ENCODE peak calls at places on chromosomes 11 and 22, in four cellular contexts. E is HuH-7; O is stimulated activated CD4-positive, alpha-beta T cell treated with anti-CD3 and anti-CD28 coated beads, Interleukin-1b, Interleukin-23, amount 100 ng/mL, for 4 hours; L is HS-5. T is an unnamed sample.

GRCh38 chr11:100776212-100776896 is 89.3 kb downstream of the ARHGAP42 start:
- DNase-seq in E (peak), O (no peak), L (peak), T (peak)

GRCh38 chr22:37546436-37547248 is 13.6 kb upstream of the CDC42EP1 start:
- DNase-seq in E (no peak), O (no peak), L (no peak), T (no peak)

GRCh38 chr11:60871378-60872061 is 4.2 kb downstream of the ZP1 start:
- DNase-seq in E (no peak), O (no peak), L (no peak), T (no peak)

GRCh38 chr11:71129624-71130023 is 122.8 kb downstream of the SHANK2 start:
- DNase-seq in E (no peak), O (no peak), L (no peak), T (no peak)

GRCh38 chr11:107576497-107577086 is 11.1 kb upstream of the ALKBH8 start:
- DNase-seq in E (no peak), O (peak), L (no peak), T (no peak)

GRCh38 chr11:64148917-64149617 is 16.8 kb downstream of the MACROD1 start:
- DNase-seq in E (no peak), O (no peak), L (no peak), T (no peak)

GRCh38 chr11:46222485-46223251 is 54.8 kb upstream of the CREB3L1 start:
- DNase-seq in E (no peak), O (no peak), L (no peak), T (no peak)

GRCh38 chr22:36823177-36823839 is 6.5 kb upstream of the PVALB start:
- DNase-seq in E (no peak), O (no peak), L (no peak), T (no peak)

GRCh38 chr11:10925149-10925926 is 67.5 kb upstream of the ZBED5 start:
- DNase-seq in E (no peak), O (no peak), L (no peak), T (peak)

GRCh38 chr11:86218125-86219081 is 26.1 kb upstream of the EED start:
- DNase-seq in E (peak), O (peak), L (peak), T (peak)

GRCh38 chr11:128552783-128553661 is 34.3 kb downstream of the ETS1 start:
- DNase-seq in E (no peak), O (no peak), L (no peak), T (no peak)

GRCh38 chr11:61834278-61835004 is 6.3 kb downstream of the FADS2 start:
- DNase-seq in E (no peak), O (no peak), L (no peak), T (no peak)

GRCh38 chr11:134125507-134125906 is 56.6 kb downstream of the JAM3 start:
- DNase-seq in E (no peak), O (no peak), L (no peak), T (no peak)

GRCh38 chr22:39236321-39237275 is 8.2 kb downstream of the PDGFB start:
- DNase-seq in E (no peak), O (no peak), L (no peak), T (no peak)

GRCh38 chr22:37676691-37677627 is 1.5 kb downstream of the LGALS1 start:
- DNase-seq in E (peak), O (peak), L (peak), T (peak)

GRCh38 chr11:128238521-128239222 is 348.7 kb downstream of the ETS1 start:
- DNase-seq in E (no peak), O (no peak), L (no peak), T (no peak)

GRCh38 chr11:96875772-96876171 is 486.0 kb downstream of the JRKL start:
- DNase-seq in E (no peak), O (no peak), L (no peak), T (no peak)

T was measured in A549.